ENCODE peak calls at places on chromosomes 7 and 10, in five cellular contexts. U, Q, M, A and D are unnamed samples.

GRCh38 chr7:136063337-136063666 is 86.1 kb upstream of the MTPN start:
- DNase-seq in U (no peak), M (no peak), Q (no peak), A (no peak), D (no peak)

GRCh38 chr7:132580277-132580676 is 4.0 kb upstream of the PLXNA4 start:
- DNase-seq in A (no peak), U (no peak), Q (no peak), M (no peak), D (no peak)

GRCh38 chr10:89574348-89574747 is 39.0 kb upstream of the SLC16A12 start:
- DNase-seq in Q (no peak), M (no peak), A (no peak), U (no peak), D (no peak)

GRCh38 chr10:69344591-69345244 is 66.4 kb downstream of the HK1 start:
- DNase-seq in M (no peak), U (no peak), A (no peak), Q (peak; percentile 48), D (no peak)

GRCh38 chr7:26429168-26429567 is 137.5 kb downstream of the SNX10 start:
- DNase-seq in U (no peak), Q (no peak), A (no peak), M (no peak), D (no peak)

GRCh38 chr7:158579662-158580646 is 7.7 kb downstream of the PTPRN2 start:
- DNase-seq in Q (no peak), A (no peak), U (no peak), M (no peak), D (no peak)

GRCh38 chr7:116528008-116528789 is 3.4 kb downstream of the CAV1 start:
- DNase-seq in M (no peak), A (peak; percentile 64), Q (no peak), U (no peak), D (no peak)

GRCh38 chr7:45020915-45021314 is 20.9 kb downstream of the CCM2 start:
- DNase-seq in A (no peak), Q (no peak), M (no peak), U (no peak), D (no peak)

DNA sequence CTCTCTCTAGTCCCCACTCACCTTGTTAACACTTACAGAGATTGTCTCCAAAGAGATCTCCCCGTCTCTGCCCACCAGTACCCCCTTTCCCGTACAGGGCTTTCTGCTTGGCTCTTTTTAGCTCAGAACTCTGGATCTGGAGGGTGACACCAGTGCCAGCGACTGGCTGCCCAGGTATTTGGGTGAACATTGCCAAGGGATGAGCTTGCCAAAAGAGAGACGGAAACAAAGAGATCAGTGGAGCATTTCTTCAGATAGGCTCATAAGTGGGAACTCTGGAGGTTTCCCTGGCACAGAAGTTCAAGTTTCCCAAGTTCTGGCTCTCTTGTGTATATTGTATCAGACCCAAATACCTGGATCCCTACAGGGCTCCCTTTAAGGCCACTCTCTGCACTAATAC is 30.0 kb downstream of the STRIP2 start:
- DNase-seq in A (no peak), U (no peak), M (no peak), Q (no peak), D (no peak)
- TF ChIP-seq CTCF in A (no peak), U (no peak), M (no peak), Q (no peak), D (no peak)

GRCh38 chr10:87734987-87735827 is 75.5 kb downstream of the PAPSS2 start:
- DNase-seq in A (peak; percentile 40), Q (peak; percentile 61), U (no peak), M (no peak), D (peak; percentile 22)
- TF ChIP-seq CTCF in A (peak; percentile 86), Q (peak; percentile 76), U (peak; percentile 46), M (peak; percentile 74), D (peak; percentile 88)

DNA sequence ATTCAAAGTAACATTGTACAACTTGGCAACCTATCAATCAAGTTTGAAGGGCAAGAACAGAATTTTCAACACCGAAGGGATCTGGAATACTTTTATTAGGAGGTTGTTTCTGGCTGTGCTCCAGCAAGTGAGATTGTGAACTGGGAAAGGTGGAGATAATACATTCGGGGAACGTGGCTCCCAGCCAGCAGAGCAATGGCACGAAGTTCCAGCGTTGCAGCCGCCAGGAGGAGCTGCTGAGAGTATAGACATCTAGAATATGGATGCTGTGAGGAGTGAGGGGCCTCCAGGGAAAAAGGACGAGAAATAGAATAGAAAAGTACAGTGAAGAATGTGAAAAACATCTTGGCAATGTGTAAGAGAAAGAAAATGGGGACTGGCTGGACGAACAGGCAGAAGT is 69.5 kb downstream of the TCERG1L start:
- DNase-seq in M (peak; percentile 37), U (no peak), Q (no peak), A (no peak), D (peak; percentile 72)
- TF ChIP-seq CTCF in M (peak; percentile 67), U (no peak), Q (no peak), A (no peak), D (peak; percentile 27)

GRCh38 chr7:4226166-4226857 is 455.8 kb upstream of the FOXK1 start:
- DNase-seq in M (no peak), Q (no peak), U (no peak), A (no peak), D (peak; percentile 59)
- TF ChIP-seq CTCF in M (peak; percentile 15), Q (no peak), U (no peak), A (no peak), D (peak; percentile 60)

GRCh38 chr10:32713560-32713959 is 244.5 kb downstream of the ITGB1 start:
- DNase-seq in A (no peak), U (no peak), M (no peak), Q (no peak), D (no peak)
- TF ChIP-seq CTCF in A (no peak), U (no peak), M (no peak), Q (no peak), D (no peak)

GRCh38 chr10:44310762-44311562 is 73.9 kb downstream of the CXCL12 start:
- DNase-seq in M (peak; percentile 91), U (peak; percentile 22), A (peak; percentile 79), Q (peak; percentile 83), D (peak; percentile 95)
- TF ChIP-seq CTCF in M (peak; percentile 97), U (peak; percentile 49), A (peak; percentile 95), Q (peak; percentile 90), D (peak; percentile 94)

GRCh38 chr10:24974978-24975377 is 22.6 kb upstream of the PRTFDC1 start:
- DNase-seq in Q (no peak), A (peak; percentile 65), U (no peak), M (no peak), D (no peak)
- TF ChIP-seq CTCF in Q (no peak), A (peak; percentile 47), U (no peak), M (no peak), D (no peak)